ENCODE peak calls at places on chromosomes 12 and 14, in four cellular contexts. U is kidney, J is kidney epithelial cell, G is tibial artery. V is an unnamed sample.

GRCh38 chr14:54738009-54738408 is 164.6 kb downstream of the GCH1 start:
- DNase-seq in U (no peak), J (no peak), G (no peak), V (no peak)

GRCh38 chr12:113130457-113131135 is 5.0 kb downstream of the RASAL1 start:
- DNase-seq in U (peak), J (no peak), G (no peak), V (no peak)

GRCh38 chr14:99427632-99428315 is 52.9 kb downstream of the SETD3 start:
- DNase-seq in U (no peak), J (peak), G (no peak), V (no peak)

GRCh38 chr12:105036937-105037649 is 47.2 kb downstream of the ALDH1L2 start:
- DNase-seq in U (no peak), J (no peak), G (no peak), V (no peak)

GRCh38 chr12:91817512-91817911 is 328.1 kb downstream of the BTG1 start:
- DNase-seq in U (no peak), J (no peak), G (no peak), V (peak)

GRCh38 chr12:54419088-54419887 is at the start of gene ITGA5:
- DNase-seq in U (peak), J (no peak), G (peak), V (no peak)

GRCh38 chr12:118332511-118332910 is 40.2 kb downstream of the TAOK3 start:
- DNase-seq in U (no peak), J (no peak), G (no peak), V (no peak)

GRCh38 chr14:54356172-54356571 is 40.6 kb upstream of the CDKN3 start:
- DNase-seq in U (no peak), J (no peak), G (no peak), V (no peak)

GRCh38 chr14:104091927-104092771 is 6.6 kb downstream of the ASPG start:
- DNase-seq in U (peak), J (no peak), G (peak), V (no peak)

GRCh38 chr14:92248638-92249037 is 74.3 kb upstream of the SLC24A4 start:
- DNase-seq in U (no peak), J (no peak), G (no peak), V (no peak)

GRCh38 chr14:65107200-65107599 is 4.9 kb upstream of the MAX start:
- DNase-seq in U (no peak), J (no peak), G (no peak), V (no peak)

GRCh38 chr12:132432721-132433577 is 57.0 kb upstream of the FBRSL1 start:
- DNase-seq in U (no peak), J (no peak), G (no peak), V (no peak)

GRCh38 chr12:99611590-99611989 is 36.0 kb upstream of the GARIN6 start:
- DNase-seq in U (no peak), J (no peak), G (no peak), V (no peak)

GRCh38 chr12:642633-643477 is 20.4 kb downstream of the NINJ2 start:
- DNase-seq in U (peak), J (no peak), G (peak), V (no peak)

GRCh38 chr14:93369393-93370266 is 22.6 kb downstream of the COX8C start:
- DNase-seq in U (no peak), J (peak), G (no peak), V (no peak)

GRCh38 chr14:93042968-93043940 is 72.5 kb downstream of the ITPK1 start:
- DNase-seq in U (no peak), J (no peak), G (peak), V (peak)

GRCh38 chr12:31931796-31932715 is 27.2 kb upstream of the RESF1 start:
- DNase-seq in U (no peak), J (no peak), G (no peak), V (no peak)

GRCh38 chr12:82357845-82358199 is 365 bp downstream of the CCDC59 start:
- DNase-seq in U (no peak), J (no peak), G (no peak), V (no peak)

GRCh38 chr12:115504241-115504941 is 773.1 kb downstream of the MED13L start:
- DNase-seq in U (no peak), J (no peak), G (no peak), V (no peak)

GRCh38 chr12:44833561-44833960 is 42.6 kb downstream of the NELL2 start:
- DNase-seq in U (no peak), J (no peak), G (no peak), V (no peak)

GRCh38 chr14:105087308-105087962 is 22.2 kb upstream of the GPR132 start:
- DNase-seq in U (peak), J (no peak), G (no peak), V (no peak)

GRCh38 chr12:109609256-109609821 is 35.7 kb downstream of the MVK start:
- DNase-seq in U (no peak), J (no peak), G (no peak), V (no peak)

GRCh38 chr12:55009171-55009570 is 10.6 kb upstream of the NEUROD4 start:
- DNase-seq in U (no peak), J (no peak), G (no peak), V (no peak)

GRCh38 chr12:6792522-6793201 is 3.3 kb downstream of the CD4 start:
- DNase-seq in U (no peak), J (no peak), G (peak), V (no peak)

GRCh38 chr14:78170203-78170602 is at the start of gene NRXN3:
- DNase-seq in U (no peak), J (no peak), G (no peak), V (no peak)

GRCh38 chr12:113880337-113880736 is 85.8 kb downstream of the RBM19 start:
- DNase-seq in U (no peak), J (no peak), G (no peak), V (no peak)

GRCh38 chr14:54472291-54472690 is 16.5 kb downstream of the GMFB start:
- DNase-seq in U (no peak), J (no peak), G (no peak), V (no peak)

GRCh38 chr12:120292411-120292660 is 633 bp upstream of the RNU4-2 start:
- DNase-seq in U (no peak), J (no peak), G (no peak), V (no peak)

GRCh38 chr12:16605666-16606116 is 271 bp downstream of the LMO3 start:
- DNase-seq in U (no peak), J (no peak), G (peak), V (no peak)

GRCh38 chr12:131551675-131552074 is 159.2 kb upstream of the SFSWAP start:
- DNase-seq in U (no peak), J (no peak), G (no peak), V (no peak)

GRCh38 chr12:131606218-131606899 is 104.5 kb upstream of the SFSWAP start:
- DNase-seq in U (no peak), J (no peak), G (no peak), V (no peak)

GRCh38 chr12:66964629-66965028 is 285.8 kb upstream of the GRIP1 start:
- DNase-seq in U (no peak), J (peak), G (no peak), V (no peak)

GRCh38 chr12:98869886-98870285 is 224.8 kb downstream of the APAF1 start:
- DNase-seq in U (no peak), J (no peak), G (no peak), V (no peak)

GRCh38 chr12:70576341-70577282 is 60.6 kb downstream of the PTPRB start:
- DNase-seq in U (no peak), J (peak), G (no peak), V (peak)

DNA sequence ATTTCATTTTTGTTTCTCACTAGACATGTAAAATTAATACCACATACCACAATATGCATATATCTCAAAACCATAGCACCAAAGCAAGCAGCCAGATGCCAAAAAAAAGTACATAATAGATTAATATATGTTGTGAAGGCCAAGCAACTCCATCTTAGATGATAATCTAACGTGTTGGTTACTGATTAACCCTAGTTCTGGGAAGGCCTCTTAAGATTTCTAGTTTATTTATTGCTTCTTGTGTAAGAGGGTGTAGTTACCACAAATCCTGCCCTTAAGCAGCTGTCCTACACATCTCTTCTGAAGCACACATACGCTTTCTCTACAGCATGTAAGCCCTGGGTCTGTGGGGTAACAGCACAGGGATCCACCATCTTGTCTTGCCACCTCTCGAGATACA is 236.7 kb upstream of the AVPR1A start:
- DNase-seq in U (no peak), J (peak), G (no peak), V (no peak)
- H3K4me3 ChIP-seq in U (no peak), J (no peak), G (no peak), V (no peak)

GRCh38 chr14:101407328-101407727 is 154.0 kb upstream of the DIO3 start:
- DNase-seq in U (no peak), J (no peak), G (no peak), V (no peak)

GRCh38 chr14:101409006-101409543 is 152.2 kb upstream of the DIO3 start:
- DNase-seq in U (no peak), J (no peak), G (no peak), V (no peak)

GRCh38 chr14:101410126-101410525 is 151.2 kb upstream of the DIO3 start:
- DNase-seq in U (no peak), J (no peak), G (no peak), V (no peak)

GRCh38 chr14:101406921-101407320 is 154.4 kb upstream of the DIO3 start:
- DNase-seq in U (no peak), J (no peak), G (no peak), V (no peak)

DNA sequence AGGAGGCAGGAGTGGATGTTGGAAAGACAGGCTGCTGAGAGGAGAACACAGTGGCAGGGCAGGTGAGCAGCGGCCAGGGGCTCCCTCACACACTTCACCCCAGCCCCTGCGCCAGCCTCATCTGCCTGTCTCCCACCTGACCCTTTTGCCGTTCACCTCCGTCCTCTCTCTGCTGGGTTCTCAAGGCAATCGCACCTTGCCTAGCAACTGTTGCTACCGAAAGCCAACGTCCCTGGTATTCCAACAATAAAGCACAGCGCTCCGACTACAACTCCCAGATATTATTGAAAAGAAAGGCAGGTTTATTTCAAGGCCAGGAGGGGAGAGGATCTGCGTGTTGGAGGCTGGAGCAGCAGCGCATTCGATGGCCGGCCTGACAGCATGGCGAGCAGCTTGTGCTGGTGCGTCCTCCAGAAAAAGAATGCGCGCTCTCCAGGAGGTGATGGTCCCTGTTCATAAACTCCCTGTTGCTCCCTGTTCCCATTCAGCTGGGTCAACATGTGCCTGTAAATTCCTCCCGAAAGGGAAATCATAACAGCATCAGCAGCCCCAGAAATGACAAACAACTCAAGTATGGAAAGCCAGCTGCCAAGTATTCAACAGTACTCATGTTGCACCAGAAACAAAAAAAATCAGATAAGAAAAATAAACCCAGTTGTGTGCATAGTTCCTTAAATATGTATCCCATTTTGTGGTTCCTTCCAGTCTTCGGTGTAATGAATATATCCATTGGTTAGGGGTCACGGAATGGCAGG is 153.0 kb upstream of the DIO3 start:
- DNase-seq in U (no peak), J (no peak), G (peak), V (no peak)
- H3K4me3 ChIP-seq in U (no peak), J (no peak), G (no peak), V (no peak)

GRCh38 chr12:107567871-107568619 is 117.6 kb upstream of the PWP1 start:
- DNase-seq in U (no peak), J (no peak), G (no peak), V (no peak)
- H3K4me3 ChIP-seq in U (no peak), J (no peak), G (no peak), V (no peak)

DNA sequence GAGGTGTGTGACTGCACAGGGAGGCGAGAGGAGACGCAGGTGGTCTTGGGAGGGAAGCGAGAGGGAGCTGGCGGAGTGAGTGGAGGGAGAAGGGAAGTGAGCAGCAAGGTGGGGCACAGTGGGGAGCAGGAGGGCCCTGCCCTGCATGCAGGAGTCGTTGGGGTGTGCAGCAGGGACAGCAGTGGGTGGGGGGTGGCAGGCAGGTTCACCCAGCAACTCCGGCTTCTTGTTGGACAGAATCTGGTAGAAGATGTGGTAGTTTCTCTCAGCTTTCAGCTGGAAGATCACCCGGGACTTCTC is 5.0 kb downstream of the MYH6 start:
- DNase-seq in U (no peak), J (no peak), G (no peak), V (no peak)
- H3K4me3 ChIP-seq in U (no peak), J (no peak), G (no peak), V (no peak)